ENCODE peak calls at places on chromosomes 4 and X, in nine cellular contexts. Y is tibial nerve, V is hepatocyte, J is uterus, U is stomach, G is esophagus muscularis mucosa, O is breast epithelium, N is thoracic aorta, F is psoas muscle. E is an unnamed sample.

GRCh38 chr4:36841583-36842326 is 402.8 kb upstream of the NWD2 start:
- DNase-seq in O (no peak), F (no peak), J (no peak), Y (no peak), N (no peak), V (no peak), U (no peak), G (no peak), E (no peak)

GRCh38 chr4:8911311-8912088 is 39.9 kb upstream of the HMX1 start:
- DNase-seq in V (peak; percentile 15), O (peak; percentile 19), F (peak; percentile 23), N (no peak), U (peak; percentile 18), Y (no peak), G (peak; percentile 83), J (no peak), E (peak; percentile 5)

GRCh38 chr4:7285244-7286122 is 93.1 kb downstream of the SORCS2 start:
- DNase-seq in N (no peak), G (no peak), J (peak; percentile 50), F (no peak), V (no peak), U (no peak), O (peak; percentile 55), Y (no peak), E (no peak)

GRCh38 chr4:134490863-134491262 is 289.3 kb upstream of the PABPC4L start:
- DNase-seq in G (no peak), O (no peak), F (no peak), N (no peak), U (no peak), J (no peak), Y (no peak), V (no peak), E (no peak)

GRCh38 chr4:6230827-6231662 is 30.7 kb upstream of the JAKMIP1 start:
- DNase-seq in O (no peak), J (no peak), G (no peak), U (peak; percentile 16), V (no peak), N (no peak), Y (no peak), F (no peak), E (no peak)

GRCh38 chrX:50747471-50747900 is 66.5 kb downstream of the SHROOM4 start:
- DNase-seq in N (no peak), Y (no peak), J (no peak), O (no peak), V (peak; percentile 16), G (no peak), F (no peak), U (no peak), E (peak; percentile 11)

GRCh38 chr4:115121351-115122043 is 8.1 kb upstream of the NDST4 start:
- DNase-seq in V (no peak), N (no peak), U (no peak), F (no peak), Y (no peak), O (no peak), G (no peak), J (no peak), E (no peak)

GRCh38 chrX:118523920-118524319 is 28.3 kb downstream of the DOCK11 start:
- DNase-seq in N (no peak), V (no peak), J (no peak), G (no peak), U (no peak), F (no peak), O (no peak), Y (no peak), E (no peak)

GRCh38 chrX:123339201-123339905 is 155.3 kb downstream of the GRIA3 start:
- DNase-seq in F (no peak), U (no peak), Y (no peak), N (no peak), O (no peak), J (no peak), V (peak; percentile 10), G (no peak), E (no peak)

GRCh38 chr4:103091601-103092223 is 7.9 kb downstream of the BDH2 start:
- DNase-seq in V (peak; percentile 61), G (no peak), J (peak; percentile 22), Y (no peak), F (no peak), U (no peak), O (no peak), N (no peak), E (no peak)

GRCh38 chr4:111231281-111231680 is 608.4 kb upstream of the PITX2 start:
- DNase-seq in V (no peak), F (no peak), Y (no peak), U (no peak), N (no peak), O (no peak), J (no peak), G (no peak), E (no peak)
- H3K4me1 ChIP-seq in V (no peaks in the 10 kb centered on the region), F (no peaks in the 10 kb centered on the region), Y (no peaks in the 10 kb centered on the region), U (no peaks in the 10 kb centered on the region), N (no peaks in the 10 kb centered on the region), O (no peaks in the 10 kb centered on the region), J (no peaks in the 10 kb centered on the region), G (no peaks in the 10 kb centered on the region), E (no peaks in the 10 kb centered on the region)

GRCh38 chrX:30948626-30949025 is 59.6 kb upstream of the TAB3 start:
- DNase-seq in J (no peak), F (no peak), O (no peak), G (no peak), V (no peak), N (no peak), Y (no peak), U (no peak), E (no peak)

GRCh38 chrX:30949554-30949953 is 60.5 kb upstream of the TAB3 start:
- DNase-seq in V (no peak), N (no peak), J (no peak), U (no peak), F (no peak), O (no peak), G (no peak), Y (no peak), E (no peak)

GRCh38 chrX:30955687-30956086 is 66.6 kb upstream of the TAB3 start:
- DNase-seq in O (no peak), J (no peak), V (no peak), G (no peak), Y (no peak), F (no peak), U (no peak), N (no peak), E (no peak)

GRCh38 chrX:30950391-30950790 is 61.3 kb upstream of the TAB3 start:
- DNase-seq in F (no peak), Y (no peak), O (no peak), N (no peak), U (no peak), G (no peak), V (no peak), J (no peak), E (no peak)

GRCh38 chrX:30951003-30951402 is 61.9 kb upstream of the TAB3 start:
- DNase-seq in V (no peak), F (no peak), O (no peak), N (no peak), G (no peak), J (no peak), U (no peak), Y (no peak), E (no peak)
- H3K4me1 ChIP-seq in V (no peaks in the 10 kb centered on the region), F (no peaks in the 10 kb centered on the region), O (no peaks in the 10 kb centered on the region), N (no peaks in the 10 kb centered on the region), G (no peaks in the 10 kb centered on the region), J (no peaks in the 10 kb centered on the region), U (no peaks in the 10 kb centered on the region), Y (no peaks in the 10 kb centered on the region), E (no peaks in the 10 kb centered on the region)

DNA sequence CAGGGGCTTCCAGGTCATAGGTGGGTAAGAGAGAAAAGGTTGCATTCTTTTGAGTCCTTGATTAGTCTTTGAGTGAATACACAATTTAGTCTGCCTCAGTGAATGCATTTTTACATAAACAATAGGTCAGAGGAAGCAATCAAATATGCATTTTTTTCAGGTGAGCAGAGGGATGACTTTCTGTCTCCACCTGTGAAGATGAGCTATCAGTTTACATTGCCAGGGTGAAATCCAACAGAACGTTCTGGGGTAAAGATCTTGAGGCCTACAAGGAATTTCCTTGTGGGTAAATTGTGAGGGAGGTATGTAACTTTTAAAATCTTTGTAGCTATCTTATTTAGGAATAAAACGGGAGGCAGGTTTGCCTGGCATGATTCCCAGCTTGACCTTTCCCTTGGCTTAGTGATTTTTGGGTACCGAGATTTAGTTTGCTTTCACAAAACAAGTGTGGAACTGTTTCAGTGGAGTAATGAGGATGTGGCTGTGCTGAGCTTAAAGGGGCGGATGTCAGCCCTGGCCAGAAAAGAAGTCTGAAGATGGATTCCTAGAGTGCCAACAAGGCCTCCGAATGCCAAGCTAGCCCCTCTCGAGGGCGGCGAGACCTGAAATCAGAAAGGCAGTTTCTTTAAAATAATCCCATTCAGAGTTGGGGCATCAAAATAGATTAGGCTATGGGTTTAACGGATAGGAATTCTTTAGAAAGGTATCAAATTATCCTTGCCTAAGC is 29.5 kb downstream of the TMEM131L start:
- DNase-seq in O (no peak), F (no peak), N (no peak), G (no peak), V (no peak), U (no peak), J (no peak), Y (no peak), E (no peak)
- H3K4me1 ChIP-seq in O (peaks cover 6% of the 10 kb centered on the region), F (peaks cover 66% of the 10 kb centered on the region), N (peaks cover 34% of the 10 kb centered on the region), G (peaks cover 41% of the 10 kb centered on the region), V (peaks cover 22% of the 10 kb centered on the region), U (peaks cover 12% of the 10 kb centered on the region), J (no peaks in the 10 kb centered on the region), Y (no peaks in the 10 kb centered on the region), E (peaks cover 32% of the 10 kb centered on the region)

GRCh38 chrX:40471965-40472648 is 108.7 kb upstream of the ATP6AP2 start:
- DNase-seq in Y (peak; percentile 7), F (no peak), U (peak; percentile 38), V (peak; percentile 87), O (peak; percentile 42), G (no peak), N (no peak), J (peak; percentile 37), E (peak; percentile 59)

GRCh38 chrX:40469316-40469715 is 111.5 kb upstream of the ATP6AP2 start:
- DNase-seq in N (no peak), F (no peak), O (no peak), U (no peak), V (no peak), J (no peak), Y (no peak), G (no peak), E (no peak)

GRCh38 chrX:40473460-40474204 is 107.1 kb upstream of the ATP6AP2 start:
- DNase-seq in Y (no peak), O (no peak), J (no peak), N (no peak), F (no peak), V (no peak), G (no peak), U (no peak), E (no peak)

GRCh38 chrX:40468033-40468979 is 112.5 kb upstream of the ATP6AP2 start:
- DNase-seq in V (peak; percentile 56), J (peak; percentile 26), N (no peak), O (peak; percentile 74), Y (peak; percentile 46), F (no peak), G (no peak), U (peak; percentile 58), E (no peak)

DNA sequence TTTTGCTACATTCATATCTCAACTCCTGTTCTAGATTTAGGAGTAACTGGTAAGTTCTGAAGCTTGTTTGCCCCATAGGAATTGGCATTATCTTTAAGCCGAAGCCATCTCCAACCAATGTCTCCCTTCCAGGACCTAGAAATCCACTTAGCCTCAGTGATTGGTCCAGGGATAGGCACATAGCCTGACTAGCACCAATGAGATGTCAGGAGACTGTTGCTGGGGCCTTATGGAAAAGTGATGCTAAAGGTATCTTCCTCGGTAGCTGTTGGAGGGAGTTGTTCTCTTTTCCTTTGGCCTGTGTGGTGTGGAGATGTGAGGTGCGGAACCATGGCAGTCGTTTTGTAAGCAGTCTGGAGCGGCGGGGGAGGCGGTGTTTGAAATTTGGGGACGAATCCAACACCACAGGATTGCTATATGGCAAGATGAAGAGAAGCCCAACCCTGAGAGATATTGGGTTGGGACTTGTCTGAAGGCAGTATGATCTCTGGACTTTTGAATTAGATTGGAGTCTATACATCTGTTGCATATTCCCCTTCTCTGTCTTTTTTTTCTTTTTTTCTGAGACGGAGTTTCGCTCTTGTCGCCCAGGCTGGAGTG is 109.8 kb upstream of the ATP6AP2 start:
- DNase-seq in G (no peak), N (no peak), V (no peak), J (no peak), F (no peak), Y (no peak), U (no peak), O (no peak), E (no peak)
- H3K4me1 ChIP-seq in G (peaks cover 20% of the 10 kb centered on the region), N (no peaks in the 10 kb centered on the region), V (peaks cover 18% of the 10 kb centered on the region), J (no peaks in the 10 kb centered on the region), F (no peaks in the 10 kb centered on the region), Y (no peaks in the 10 kb centered on the region), U (peaks cover 6% of the 10 kb centered on the region), O (no peaks in the 10 kb centered on the region), E (no peaks in the 10 kb centered on the region)

E was measured in pancreas.